ENCODE peak calls at places on chromosome 22, in seven cellular contexts. One of them, this sample, is unnamed. For H3K4me1 and H3K36me3, the result is how much of the 10 kb centered on the place peaks cover.

GRCh38 chr22:40257979-40258378 is 80.3 kb downstream of the TNRC6B start:
- DNase-seq in transverse colon: no peak
- DNase-seq in HCT116: no peak
- DNase-seq in tibial nerve: no peak
- DNase-seq in IMR-90: peak
- DNase-seq in esophagus squamous epithelium: no peak
- DNase-seq in ovary: no peak
- DNase-seq in this sample: no peak

GRCh38 chr22:39353346-39353745 is 3.6 kb downstream of the SYNGR1 start:
- DNase-seq in ovary: no peak
- DNase-seq in HCT116: no peak
- DNase-seq in IMR-90: no peak
- DNase-seq in transverse colon: no peak
- DNase-seq in esophagus squamous epithelium: no peak
- DNase-seq in tibial nerve: no peak
- DNase-seq in this sample: no peak

GRCh38 chr22:27970596-27971220 is 51.7 kb upstream of the PITPNB start:
- DNase-seq in IMR-90: peak
- DNase-seq in ovary: no peak
- DNase-seq in tibial nerve: no peak
- DNase-seq in esophagus squamous epithelium: no peak
- DNase-seq in transverse colon: no peak
- DNase-seq in HCT116: no peak
- DNase-seq in this sample: no peak

GRCh38 chr22:42396621-42397331 is 35.4 kb downstream of the NFAM1 start:
- DNase-seq in tibial nerve: no peak
- DNase-seq in esophagus squamous epithelium: no peak
- DNase-seq in IMR-90: no peak
- DNase-seq in transverse colon: peak
- DNase-seq in HCT116: peak
- DNase-seq in ovary: no peak
- DNase-seq in this sample: peak

GRCh38 chr22:23836692-23837495 is 1.9 kb downstream of the DERL3 start:
- DNase-seq in esophagus squamous epithelium: no peak
- DNase-seq in tibial nerve: no peak
- DNase-seq in HCT116: no peak
- DNase-seq in ovary: peak
- DNase-seq in transverse colon: no peak
- DNase-seq in IMR-90: no peak
- DNase-seq in this sample: peak

GRCh38 chr22:25021409-25021808 is 68.9 kb downstream of the KIAA1671 start:
- DNase-seq in transverse colon: no peak
- DNase-seq in tibial nerve: no peak
- DNase-seq in ovary: no peak
- DNase-seq in esophagus squamous epithelium: no peak
- DNase-seq in IMR-90: no peak
- DNase-seq in HCT116: no peak
- DNase-seq in this sample: no peak

GRCh38 chr22:32991353-32992115 is 66.6 kb downstream of the SYN3 start:
- DNase-seq in transverse colon: no peak
- DNase-seq in IMR-90: no peak
- DNase-seq in HCT116: no peak
- DNase-seq in esophagus squamous epithelium: no peak
- DNase-seq in ovary: no peak
- DNase-seq in tibial nerve: peak
- DNase-seq in this sample: no peak

GRCh38 chr22:43007519-43008102 is 7.3 kb downstream of the PACSIN2 start:
- DNase-seq in IMR-90: peak
- DNase-seq in transverse colon: peak
- DNase-seq in tibial nerve: no peak
- DNase-seq in ovary: no peak
- DNase-seq in HCT116: no peak
- DNase-seq in esophagus squamous epithelium: no peak
- DNase-seq in this sample: no peak

GRCh38 chr22:40285508-40285907 is 60.8 kb upstream of the ADSL start:
- DNase-seq in tibial nerve: no peak
- DNase-seq in transverse colon: no peak
- DNase-seq in esophagus squamous epithelium: no peak
- DNase-seq in ovary: no peak
- DNase-seq in IMR-90: no peak
- DNase-seq in HCT116: no peak
- DNase-seq in this sample: no peak

GRCh38 chr22:32850591-32851517 is 49.3 kb downstream of the TIMP3 start:
- DNase-seq in esophagus squamous epithelium: no peak
- DNase-seq in IMR-90: no peak
- DNase-seq in HCT116: no peak
- DNase-seq in tibial nerve: peak
- DNase-seq in transverse colon: peak
- DNase-seq in ovary: peak
- DNase-seq in this sample: no peak

GRCh38 chr22:21446128-21446826 is 20.9 kb upstream of the TMEM191C start:
- DNase-seq in HCT116: no peak
- DNase-seq in tibial nerve: peak
- DNase-seq in esophagus squamous epithelium: no peak
- DNase-seq in ovary: no peak
- DNase-seq in transverse colon: no peak
- DNase-seq in IMR-90: no peak
- DNase-seq in this sample: peak

GRCh38 chr22:48658246-48658645 is 1169.4 kb downstream of the BRD1 start:
- DNase-seq in ovary: no peak
- DNase-seq in IMR-90: no peak
- DNase-seq in tibial nerve: no peak
- DNase-seq in HCT116: no peak
- DNase-seq in esophagus squamous epithelium: no peak
- DNase-seq in transverse colon: no peak
- DNase-seq in this sample: no peak

GRCh38 chr22:18955696-18956095 is 19.6 kb upstream of the PRODH start:
- DNase-seq in HCT116: no peak
- DNase-seq in esophagus squamous epithelium: no peak
- DNase-seq in transverse colon: no peak
- DNase-seq in tibial nerve: no peak
- DNase-seq in ovary: no peak
- DNase-seq in IMR-90: no peak
- DNase-seq in this sample: no peak

GRCh38 chr22:28442951-28443876 is 236.4 kb downstream of the TTC28 start:
- DNase-seq in transverse colon: peak
- DNase-seq in esophagus squamous epithelium: no peak
- DNase-seq in IMR-90: peak
- DNase-seq in HCT116: no peak
- DNase-seq in tibial nerve: peak
- DNase-seq in ovary: peak
- DNase-seq in this sample: peak

GRCh38 chr22:19970479-19971275 is 29.1 kb upstream of the TXNRD2 start:
- DNase-seq in tibial nerve: peak
- DNase-seq in HCT116: no peak
- DNase-seq in esophagus squamous epithelium: no peak
- DNase-seq in transverse colon: peak
- DNase-seq in ovary: peak
- DNase-seq in IMR-90: peak
- DNase-seq in this sample: peak

GRCh38 chr22:39174498-39175120 is 22.1 kb upstream of the CBX7 start:
- DNase-seq in HCT116: peak
- DNase-seq in transverse colon: peak
- DNase-seq in esophagus squamous epithelium: no peak
- DNase-seq in IMR-90: peak
- DNase-seq in tibial nerve: peak
- DNase-seq in ovary: peak
- DNase-seq in this sample: peak

GRCh38 chr22:24730864-24731263 is 43.7 kb downstream of the PIWIL3 start:
- DNase-seq in IMR-90: no peak
- DNase-seq in esophagus squamous epithelium: no peak
- DNase-seq in tibial nerve: no peak
- DNase-seq in ovary: no peak
- DNase-seq in HCT116: no peak
- DNase-seq in transverse colon: no peak
- DNase-seq in this sample: no peak

GRCh38 chr22:20312396-20313191 is 7.3 kb downstream of the DGCR6L start:
- DNase-seq in tibial nerve: no peak
- DNase-seq in ovary: no peak
- DNase-seq in esophagus squamous epithelium: no peak
- DNase-seq in transverse colon: peak
- DNase-seq in HCT116: no peak
- DNase-seq in IMR-90: no peak
- DNase-seq in this sample: peak

GRCh38 chr22:30186048-30186447 is 60.5 kb downstream of the LIF start:
- DNase-seq in IMR-90: no peak
- DNase-seq in ovary: no peak
- DNase-seq in HCT116: no peak
- DNase-seq in esophagus squamous epithelium: no peak
- DNase-seq in tibial nerve: no peak
- DNase-seq in transverse colon: no peak
- DNase-seq in this sample: no peak

GRCh38 chr22:40310081-40310770 is 36.1 kb upstream of the ADSL start:
- DNase-seq in IMR-90: peak
- DNase-seq in transverse colon: peak
- DNase-seq in HCT116: no peak
- DNase-seq in ovary: no peak
- DNase-seq in tibial nerve: no peak
- DNase-seq in esophagus squamous epithelium: no peak
- DNase-seq in this sample: no peak

GRCh38 chr22:35510481-35510934 is 30.1 kb upstream of the RASD2 start:
- DNase-seq in IMR-90: peak
- DNase-seq in ovary: no peak
- DNase-seq in esophagus squamous epithelium: no peak
- DNase-seq in tibial nerve: no peak
- DNase-seq in HCT116: no peak
- DNase-seq in transverse colon: no peak
- DNase-seq in this sample: no peak

GRCh38 chr22:22666307-22667091 is 22.1 kb downstream of the GGTLC2 start:
- DNase-seq in esophagus squamous epithelium: no peak
- DNase-seq in tibial nerve: no peak
- DNase-seq in transverse colon: peak
- DNase-seq in ovary: no peak
- DNase-seq in HCT116: no peak
- DNase-seq in IMR-90: peak
- DNase-seq in this sample: no peak

GRCh38 chr22:47564651-47565050 is 802.2 kb downstream of the TBC1D22A start:
- DNase-seq in transverse colon: no peak
- DNase-seq in HCT116: no peak
- DNase-seq in tibial nerve: no peak
- DNase-seq in IMR-90: no peak
- DNase-seq in ovary: no peak
- DNase-seq in esophagus squamous epithelium: no peak
- DNase-seq in this sample: no peak

GRCh38 chr22:27116295-27116694 is 458.9 kb downstream of the MIAT start:
- DNase-seq in transverse colon: no peak
- DNase-seq in tibial nerve: no peak
- DNase-seq in ovary: no peak
- DNase-seq in esophagus squamous epithelium: no peak
- DNase-seq in IMR-90: no peak
- DNase-seq in HCT116: no peak
- DNase-seq in this sample: no peak

DNA sequence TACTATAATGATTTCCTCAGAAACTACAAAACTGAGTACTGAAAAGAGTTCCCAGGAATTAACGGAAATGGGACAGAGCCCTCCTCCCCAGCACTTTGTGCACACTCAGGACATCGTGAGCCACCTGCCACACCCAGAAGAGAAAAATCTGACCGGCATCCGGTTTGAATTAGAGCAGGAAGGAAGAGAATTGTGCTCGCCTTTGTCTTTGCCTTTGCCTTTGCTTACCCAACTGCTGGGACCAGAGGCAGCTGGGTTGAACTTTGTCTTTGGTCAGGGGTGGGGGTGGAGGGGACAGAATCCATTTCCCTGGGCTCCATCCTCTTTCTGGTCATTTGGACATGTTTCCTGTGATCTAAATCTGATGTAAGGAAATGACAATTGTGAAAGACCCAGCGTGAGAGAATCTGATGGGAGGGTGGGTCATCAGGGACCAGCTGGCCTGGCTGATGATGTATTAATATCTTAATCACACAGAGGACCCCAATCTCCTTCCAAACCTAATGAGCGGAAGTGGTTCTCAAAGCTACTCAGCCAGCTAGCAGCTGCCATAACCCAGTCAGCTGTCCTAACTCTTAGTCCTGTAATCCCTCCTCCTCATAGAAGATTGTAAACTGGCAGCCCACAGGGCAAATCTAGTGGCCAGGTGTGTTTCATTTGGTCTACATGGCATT is 1.1 kb upstream of the LIMK2 start:
- DNase-seq in HCT116: no peak
- DNase-seq in esophagus squamous epithelium: no peak
- DNase-seq in tibial nerve: no peak
- DNase-seq in IMR-90: no peak
- DNase-seq in ovary: no peak
- DNase-seq in transverse colon: peak
- DNase-seq in this sample: no peak
- TF ChIP-seq POLR2A in HCT116: no peak
- TF ChIP-seq POLR2A in esophagus squamous epithelium: no peak
- TF ChIP-seq POLR2A in tibial nerve: no peak
- TF ChIP-seq POLR2A in IMR-90: no peak
- TF ChIP-seq POLR2A in ovary: no peak
- TF ChIP-seq POLR2A in transverse colon: no peak
- TF ChIP-seq POLR2A in this sample: no peak

DNA sequence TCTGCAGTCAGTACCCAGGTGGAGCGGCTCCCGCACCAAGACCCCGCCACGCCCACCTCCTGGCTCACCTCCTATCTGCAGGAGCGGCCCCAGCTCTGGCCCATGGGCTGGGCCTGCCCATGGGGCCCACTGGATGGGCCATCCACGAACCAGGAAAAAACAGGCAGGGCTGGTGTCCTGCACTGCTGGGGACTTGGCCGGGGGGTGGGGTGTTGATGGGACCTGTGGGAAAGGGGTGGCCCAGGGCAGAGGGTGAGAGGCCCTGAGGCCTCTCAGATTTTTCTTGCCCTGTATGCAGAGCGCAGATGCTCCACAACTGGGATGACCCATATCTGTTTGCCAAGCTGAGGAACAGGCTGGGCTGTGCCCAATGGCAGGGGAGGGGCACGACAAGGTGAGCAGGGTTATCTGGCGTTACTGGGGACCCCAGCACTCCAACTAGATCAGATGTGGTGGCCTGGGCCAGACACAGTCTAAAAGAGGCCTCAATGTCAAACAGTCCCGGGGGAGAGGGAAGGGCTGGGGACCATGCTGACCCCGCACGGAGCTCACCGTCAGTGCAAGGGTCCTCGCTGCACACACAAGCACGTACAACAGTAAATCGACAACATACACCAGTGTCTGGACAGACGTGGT is 2.6 kb upstream of the PIM3 start:
- DNase-seq in IMR-90: no peak
- DNase-seq in ovary: peak
- DNase-seq in HCT116: no peak
- DNase-seq in transverse colon: peak
- DNase-seq in esophagus squamous epithelium: no peak
- DNase-seq in tibial nerve: no peak
- DNase-seq in this sample: peak
- H3K4me1 ChIP-seq in IMR-90: under half
- H3K4me1 ChIP-seq in ovary: under half
- H3K4me1 ChIP-seq in HCT116: under half
- H3K4me1 ChIP-seq in transverse colon: under half
- H3K4me1 ChIP-seq in esophagus squamous epithelium: under half
- H3K4me1 ChIP-seq in tibial nerve: under half
- H3K4me1 ChIP-seq in this sample: half or more

GRCh38 chr22:38073150-38074130 is 10.5 kb downstream of the SLC16A8 start:
- DNase-seq in esophagus squamous epithelium: no peak
- DNase-seq in IMR-90: no peak
- DNase-seq in tibial nerve: no peak
- DNase-seq in transverse colon: no peak
- DNase-seq in ovary: no peak
- DNase-seq in HCT116: no peak
- DNase-seq in this sample: no peak
- H3K36me3 ChIP-seq in esophagus squamous epithelium: under half
- H3K36me3 ChIP-seq in IMR-90: under half
- H3K36me3 ChIP-seq in tibial nerve: half or more
- H3K36me3 ChIP-seq in transverse colon: under half
- H3K36me3 ChIP-seq in ovary: under half
- H3K36me3 ChIP-seq in HCT116: under half
- H3K36me3 ChIP-seq in this sample: half or more

GRCh38 chr22:17171313-17172171 is 12.5 kb upstream of the HDHD5 start:
- DNase-seq in transverse colon: peak
- DNase-seq in esophagus squamous epithelium: peak
- DNase-seq in IMR-90: peak
- DNase-seq in HCT116: peak
- DNase-seq in tibial nerve: peak
- DNase-seq in ovary: peak
- DNase-seq in this sample: peak
- TF ChIP-seq POLR2A in transverse colon: peak
- TF ChIP-seq POLR2A in esophagus squamous epithelium: no peak
- TF ChIP-seq POLR2A in IMR-90: no peak
- TF ChIP-seq POLR2A in HCT116: peak
- TF ChIP-seq POLR2A in tibial nerve: peak
- TF ChIP-seq POLR2A in ovary: peak
- TF ChIP-seq POLR2A in this sample: no peak